ENCODE peak calls at places on chromosomes 2 and 18, in four cellular contexts. One of them, this sample, is unnamed.

GRCh38 chr2:56240210-56240609 is 56.4 kb downstream of the CCDC85A start:
- DNase-seq in AG04449: no peak
- DNase-seq in left ventricle myocardium inferior: no peak
- DNase-seq in AG04450: no peak
- DNase-seq in this sample: no peak

GRCh38 chr2:159157361-159158045 is 129.0 kb downstream of the WDSUB1 start:
- DNase-seq in AG04449: no peak
- DNase-seq in left ventricle myocardium inferior: no peak
- DNase-seq in AG04450: no peak
- DNase-seq in this sample: no peak

GRCh38 chr2:191938779-191939178 is 91.9 kb upstream of the CAVIN2 start:
- DNase-seq in AG04449: no peak
- DNase-seq in left ventricle myocardium inferior: no peak
- DNase-seq in AG04450: no peak
- DNase-seq in this sample: no peak

GRCh38 chr2:147588191-147588590 is 256.6 kb upstream of the ACVR2A start:
- DNase-seq in AG04449: no peak
- DNase-seq in left ventricle myocardium inferior: no peak
- DNase-seq in AG04450: no peak
- DNase-seq in this sample: no peak

GRCh38 chr2:17309741-17310339 is 208.4 kb downstream of the RAD51AP2 start:
- DNase-seq in AG04449: no peak
- DNase-seq in left ventricle myocardium inferior: no peak
- DNase-seq in AG04450: no peak
- DNase-seq in this sample: peak

GRCh38 chr18:22536558-22536957 is 118.8 kb upstream of the CTAGE1 start:
- DNase-seq in AG04449: no peak
- DNase-seq in left ventricle myocardium inferior: no peak
- DNase-seq in AG04450: no peak
- DNase-seq in this sample: no peak

GRCh38 chr2:100256416-100256815 is 65.9 kb downstream of the LONRF2 start:
- DNase-seq in AG04449: no peak
- DNase-seq in left ventricle myocardium inferior: no peak
- DNase-seq in AG04450: no peak
- DNase-seq in this sample: no peak

GRCh38 chr2:120828066-120828465 is 92.4 kb downstream of the GLI2 start:
- DNase-seq in AG04449: no peak
- DNase-seq in left ventricle myocardium inferior: no peak
- DNase-seq in AG04450: no peak
- DNase-seq in this sample: no peak

GRCh38 chr18:48440924-48441323 is 31.7 kb upstream of the ZBTB7C start:
- DNase-seq in AG04449: no peak
- DNase-seq in left ventricle myocardium inferior: no peak
- DNase-seq in AG04450: no peak
- DNase-seq in this sample: no peak

GRCh38 chr2:120546077-120546864 is 189.4 kb upstream of the GLI2 start:
- DNase-seq in AG04449: peak
- DNase-seq in left ventricle myocardium inferior: peak
- DNase-seq in AG04450: peak
- DNase-seq in this sample: no peak

GRCh38 chr2:149082781-149083180 is 44.3 kb downstream of the LYPD6B start:
- DNase-seq in AG04449: no peak
- DNase-seq in left ventricle myocardium inferior: no peak
- DNase-seq in AG04450: no peak
- DNase-seq in this sample: no peak

GRCh38 chr18:28065031-28065792 is 111.7 kb downstream of the CDH2 start:
- DNase-seq in AG04449: peak
- DNase-seq in left ventricle myocardium inferior: no peak
- DNase-seq in AG04450: peak
- DNase-seq in this sample: no peak

GRCh38 chr18:7464245-7464966 is 102.7 kb upstream of the PTPRM start:
- DNase-seq in AG04449: no peak
- DNase-seq in left ventricle myocardium inferior: no peak
- DNase-seq in AG04450: no peak
- DNase-seq in this sample: no peak

GRCh38 chr2:203690110-203691047 is 16.1 kb upstream of the CD28 start:
- DNase-seq in AG04449: no peak
- DNase-seq in left ventricle myocardium inferior: no peak
- DNase-seq in AG04450: no peak
- DNase-seq in this sample: no peak

GRCh38 chr2:15971351-15971750 is 31.0 kb downstream of the MYCN start:
- DNase-seq in AG04449: no peak
- DNase-seq in left ventricle myocardium inferior: no peak
- DNase-seq in AG04450: no peak
- DNase-seq in this sample: no peak

GRCh38 chr2:212644195-212644837 is 105.7 kb upstream of the ERBB4 start:
- DNase-seq in AG04449: no peak
- DNase-seq in left ventricle myocardium inferior: no peak
- DNase-seq in AG04450: no peak
- DNase-seq in this sample: no peak

GRCh38 chr2:101830146-101830545 is 132.6 kb downstream of the MAP4K4 start:
- DNase-seq in AG04449: no peak
- DNase-seq in left ventricle myocardium inferior: no peak
- DNase-seq in AG04450: no peak
- DNase-seq in this sample: no peak

GRCh38 chr2:156322103-156322671 is 10.3 kb downstream of the NR4A2 start:
- DNase-seq in AG04449: no peak
- DNase-seq in left ventricle myocardium inferior: no peak
- DNase-seq in AG04450: no peak
- DNase-seq in this sample: no peak

GRCh38 chr18:58962331-58962730 is 97.7 kb downstream of the ZNF532 start:
- DNase-seq in AG04449: no peak
- DNase-seq in left ventricle myocardium inferior: no peak
- DNase-seq in AG04450: no peak
- DNase-seq in this sample: no peak

GRCh38 chr18:3297025-3297984 is 35.4 kb downstream of the MYL12B start:
- DNase-seq in AG04449: no peak
- DNase-seq in left ventricle myocardium inferior: peak
- DNase-seq in AG04450: peak
- DNase-seq in this sample: peak

GRCh38 chr2:229087229-229087628 is 183.9 kb downstream of the PID1 start:
- DNase-seq in AG04449: no peak
- DNase-seq in left ventricle myocardium inferior: no peak
- DNase-seq in AG04450: no peak
- DNase-seq in this sample: no peak

GRCh38 chr2:219851801-219852481 is 224.5 kb downstream of the SLC4A3 start:
- DNase-seq in AG04449: no peak
- DNase-seq in left ventricle myocardium inferior: peak
- DNase-seq in AG04450: no peak
- DNase-seq in this sample: peak
- H3K4me3 ChIP-seq in AG04449: no peak
- H3K4me3 ChIP-seq in left ventricle myocardium inferior: peak
- H3K4me3 ChIP-seq in AG04450: peak
- H3K4me3 ChIP-seq in this sample: peak

GRCh38 chr18:45664824-45665763 is 49.8 kb downstream of the SLC14A2 start:
- DNase-seq in AG04449: no peak
- DNase-seq in left ventricle myocardium inferior: no peak
- DNase-seq in AG04450: no peak
- DNase-seq in this sample: peak

GRCh38 chr18:45670281-45670962 is 53.6 kb upstream of the SLC14A1 start:
- DNase-seq in AG04449: no peak
- DNase-seq in left ventricle myocardium inferior: no peak
- DNase-seq in AG04450: no peak
- DNase-seq in this sample: peak

GRCh38 chr18:45666006-45666405 is 50.7 kb downstream of the SLC14A2 start:
- DNase-seq in AG04449: no peak
- DNase-seq in left ventricle myocardium inferior: no peak
- DNase-seq in AG04450: no peak
- DNase-seq in this sample: peak

GRCh38 chr18:45666520-45666919 is 51.2 kb downstream of the SLC14A2 start:
- DNase-seq in AG04449: no peak
- DNase-seq in left ventricle myocardium inferior: no peak
- DNase-seq in AG04450: no peak
- DNase-seq in this sample: no peak

DNA sequence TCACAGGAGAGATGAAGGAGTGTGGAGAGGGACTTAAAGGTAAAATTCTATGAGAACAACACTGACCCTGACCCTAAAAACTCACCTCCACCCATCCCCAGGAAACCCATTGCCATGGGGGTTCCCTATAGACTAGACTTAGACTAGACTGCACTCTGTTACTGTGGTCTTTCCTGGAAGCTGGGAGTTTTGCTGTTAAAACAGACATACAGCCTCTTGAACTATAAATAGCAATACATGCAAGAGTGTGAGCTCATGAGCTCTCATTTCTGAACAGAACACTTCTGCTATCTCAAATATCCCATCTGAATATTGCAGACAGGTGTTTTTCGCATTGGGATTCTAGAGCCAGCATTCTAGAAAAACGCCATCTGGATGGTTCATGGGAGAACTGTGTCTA is 51.8 kb downstream of the SLC14A2 start:
- DNase-seq in AG04449: no peak
- DNase-seq in left ventricle myocardium inferior: no peak
- DNase-seq in AG04450: no peak
- DNase-seq in this sample: no peak
- H3K4me3 ChIP-seq in AG04449: no peak
- H3K4me3 ChIP-seq in left ventricle myocardium inferior: no peak
- H3K4me3 ChIP-seq in AG04450: no peak
- H3K4me3 ChIP-seq in this sample: no peak

GRCh38 chr2:24274809-24275208 is 85.5 kb downstream of the ITSN2 start:
- DNase-seq in AG04449: no peak
- DNase-seq in left ventricle myocardium inferior: no peak
- DNase-seq in AG04450: no peak
- DNase-seq in this sample: no peak
- H3K4me3 ChIP-seq in AG04449: no peak
- H3K4me3 ChIP-seq in left ventricle myocardium inferior: no peak
- H3K4me3 ChIP-seq in AG04450: no peak
- H3K4me3 ChIP-seq in this sample: no peak

GRCh38 chr2:71417300-71418202 is 35.8 kb upstream of the DYSF start:
- DNase-seq in AG04449: no peak
- DNase-seq in left ventricle myocardium inferior: no peak
- DNase-seq in AG04450: no peak
- DNase-seq in this sample: no peak
- H3K4me3 ChIP-seq in AG04449: no peak
- H3K4me3 ChIP-seq in left ventricle myocardium inferior: peak
- H3K4me3 ChIP-seq in AG04450: no peak
- H3K4me3 ChIP-seq in this sample: no peak

DNA sequence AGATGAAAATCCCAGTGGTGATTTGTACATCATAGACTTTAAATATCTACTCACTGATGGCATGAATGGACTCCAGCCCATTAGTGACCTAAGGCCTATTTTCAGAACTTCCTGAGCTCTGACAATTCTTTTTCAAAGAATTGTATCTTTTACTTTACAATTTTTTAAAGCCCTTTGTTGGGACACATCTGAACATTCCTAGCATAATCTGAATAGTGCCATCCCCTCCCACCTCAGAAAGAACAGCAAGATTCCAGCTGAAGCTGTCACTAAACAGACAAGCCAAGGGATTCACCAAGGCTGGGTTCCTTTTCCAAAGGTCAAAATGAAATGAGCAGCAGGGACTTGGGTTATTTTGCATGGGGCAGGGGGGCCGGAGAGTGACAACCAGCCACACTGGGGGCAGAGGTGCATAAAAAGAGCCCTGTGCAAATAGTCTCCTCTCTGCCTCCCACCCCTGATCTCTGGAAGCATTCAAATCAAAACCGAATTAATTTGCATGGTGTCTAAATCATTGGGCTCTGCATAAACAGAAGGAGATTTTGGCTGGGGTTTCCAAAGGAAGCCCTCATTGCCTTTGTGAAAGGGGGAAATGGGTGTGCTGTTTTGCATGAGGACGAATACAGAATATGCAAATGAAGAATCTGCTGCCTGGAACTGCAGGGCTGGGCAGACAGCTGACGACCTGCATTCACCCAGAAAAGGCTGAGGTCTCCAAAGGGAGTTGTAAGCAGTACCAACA is 17.2 kb downstream of the EPHA4 start:
- DNase-seq in AG04449: no peak
- DNase-seq in left ventricle myocardium inferior: no peak
- DNase-seq in AG04450: no peak
- DNase-seq in this sample: no peak
- H3K4me3 ChIP-seq in AG04449: no peak
- H3K4me3 ChIP-seq in left ventricle myocardium inferior: peak
- H3K4me3 ChIP-seq in AG04450: no peak
- H3K4me3 ChIP-seq in this sample: no peak

GRCh38 chr18:6155707-6156106 is 259.0 kb downstream of the L3MBTL4 start:
- DNase-seq in AG04449: no peak
- DNase-seq in left ventricle myocardium inferior: no peak
- DNase-seq in AG04450: no peak
- DNase-seq in this sample: no peak
- H3K4me3 ChIP-seq in AG04449: no peak
- H3K4me3 ChIP-seq in left ventricle myocardium inferior: no peak
- H3K4me3 ChIP-seq in AG04450: no peak
- H3K4me3 ChIP-seq in this sample: no peak

This sample was measured in testis.